ENCODE peak calls at places on chromosome 6, in six cellular contexts. One of them, this sample, is unnamed.

GRCh38 chr6:113774122-113774835 is 82.9 kb upstream of the MARCKS start:
- DNase-seq in transverse colon: no peak
- DNase-seq in breast epithelium: no peak
- DNase-seq in esophagus squamous epithelium: no peak
- DNase-seq in A549: peak
- DNase-seq in Peyer's patch: no peak
- DNase-seq in this sample: no peak

GRCh38 chr6:116217069-116217468 is 36.8 kb downstream of the TSPYL4 start:
- DNase-seq in A549: peak
- DNase-seq in transverse colon: no peak
- DNase-seq in breast epithelium: no peak
- DNase-seq in Peyer's patch: no peak
- DNase-seq in esophagus squamous epithelium: no peak
- DNase-seq in this sample: no peak

GRCh38 chr6:28393912-28394662 is 5.5 kb downstream of the ZSCAN12 start:
- DNase-seq in A549: no peak
- DNase-seq in transverse colon: no peak
- DNase-seq in Peyer's patch: no peak
- DNase-seq in esophagus squamous epithelium: no peak
- DNase-seq in breast epithelium: no peak
- DNase-seq in this sample: no peak

GRCh38 chr6:107075951-107076381 is 39.3 kb downstream of the BEND3 start:
- DNase-seq in esophagus squamous epithelium: no peak
- DNase-seq in breast epithelium: no peak
- DNase-seq in transverse colon: no peak
- DNase-seq in A549: peak
- DNase-seq in Peyer's patch: no peak
- DNase-seq in this sample: peak

GRCh38 chr6:149855040-149855654 is 9.0 kb downstream of the LRP11 start:
- DNase-seq in esophagus squamous epithelium: no peak
- DNase-seq in breast epithelium: no peak
- DNase-seq in transverse colon: no peak
- DNase-seq in A549: peak
- DNase-seq in Peyer's patch: no peak
- DNase-seq in this sample: no peak

GRCh38 chr6:16286151-16286522 is 47.8 kb downstream of the GMPR start:
- DNase-seq in esophagus squamous epithelium: no peak
- DNase-seq in Peyer's patch: no peak
- DNase-seq in A549: peak
- DNase-seq in breast epithelium: no peak
- DNase-seq in transverse colon: no peak
- DNase-seq in this sample: no peak

GRCh38 chr6:17432356-17432755 is 39.0 kb downstream of the CAP2 start:
- DNase-seq in Peyer's patch: no peak
- DNase-seq in A549: no peak
- DNase-seq in esophagus squamous epithelium: no peak
- DNase-seq in breast epithelium: no peak
- DNase-seq in transverse colon: no peak
- DNase-seq in this sample: no peak

GRCh38 chr6:110357696-110358535 is at the start of gene METTL24:
- DNase-seq in A549: no peak
- DNase-seq in esophagus squamous epithelium: no peak
- DNase-seq in breast epithelium: no peak
- DNase-seq in Peyer's patch: no peak
- DNase-seq in transverse colon: no peak
- DNase-seq in this sample: no peak

GRCh38 chr6:65398851-65399250 is 308.2 kb downstream of the EYS start:
- DNase-seq in breast epithelium: no peak
- DNase-seq in A549: no peak
- DNase-seq in transverse colon: no peak
- DNase-seq in Peyer's patch: no peak
- DNase-seq in esophagus squamous epithelium: no peak
- DNase-seq in this sample: no peak

GRCh38 chr6:41100871-41101287 is 28.1 kb downstream of the NFYA start:
- DNase-seq in transverse colon: no peak
- DNase-seq in Peyer's patch: no peak
- DNase-seq in A549: no peak
- DNase-seq in breast epithelium: no peak
- DNase-seq in esophagus squamous epithelium: no peak
- DNase-seq in this sample: no peak

GRCh38 chr6:9399916-9400315 is 964.6 kb upstream of the SLC35B3 start:
- DNase-seq in breast epithelium: no peak
- DNase-seq in A549: peak
- DNase-seq in transverse colon: no peak
- DNase-seq in Peyer's patch: no peak
- DNase-seq in esophagus squamous epithelium: no peak
- DNase-seq in this sample: no peak

GRCh38 chr6:72930733-72931132 is 294.6 kb downstream of the KHDC1L start:
- DNase-seq in esophagus squamous epithelium: no peak
- DNase-seq in A549: no peak
- DNase-seq in Peyer's patch: no peak
- DNase-seq in transverse colon: no peak
- DNase-seq in breast epithelium: no peak
- DNase-seq in this sample: no peak

GRCh38 chr6:109240370-109241084 is 141.7 kb downstream of the CD164 start:
- DNase-seq in transverse colon: no peak
- DNase-seq in Peyer's patch: no peak
- DNase-seq in A549: no peak
- DNase-seq in breast epithelium: no peak
- DNase-seq in esophagus squamous epithelium: no peak
- DNase-seq in this sample: no peak

GRCh38 chr6:109243863-109244825 is 138.1 kb downstream of the CD164 start:
- DNase-seq in esophagus squamous epithelium: no peak
- DNase-seq in transverse colon: no peak
- DNase-seq in A549: no peak
- DNase-seq in breast epithelium: no peak
- DNase-seq in Peyer's patch: no peak
- DNase-seq in this sample: no peak

GRCh38 chr6:109242029-109242428 is 140.2 kb downstream of the CD164 start:
- DNase-seq in Peyer's patch: no peak
- DNase-seq in esophagus squamous epithelium: no peak
- DNase-seq in transverse colon: no peak
- DNase-seq in breast epithelium: no peak
- DNase-seq in A549: no peak
- DNase-seq in this sample: no peak

GRCh38 chr6:109241199-109241598 is 141.1 kb downstream of the CD164 start:
- DNase-seq in transverse colon: no peak
- DNase-seq in A549: no peak
- DNase-seq in esophagus squamous epithelium: no peak
- DNase-seq in Peyer's patch: no peak
- DNase-seq in breast epithelium: no peak
- DNase-seq in this sample: no peak

GRCh38 chr6:109242923-109243322 is 139.3 kb downstream of the CD164 start:
- DNase-seq in esophagus squamous epithelium: no peak
- DNase-seq in transverse colon: no peak
- DNase-seq in breast epithelium: no peak
- DNase-seq in Peyer's patch: no peak
- DNase-seq in A549: no peak
- DNase-seq in this sample: no peak
- H3K27ac ChIP-seq in esophagus squamous epithelium: no peak
- H3K27ac ChIP-seq in transverse colon: no peak
- H3K27ac ChIP-seq in breast epithelium: no peak
- H3K27ac ChIP-seq in Peyer's patch: no peak
- H3K27ac ChIP-seq in A549: no peak
- H3K27ac ChIP-seq in this sample: no peak

DNA sequence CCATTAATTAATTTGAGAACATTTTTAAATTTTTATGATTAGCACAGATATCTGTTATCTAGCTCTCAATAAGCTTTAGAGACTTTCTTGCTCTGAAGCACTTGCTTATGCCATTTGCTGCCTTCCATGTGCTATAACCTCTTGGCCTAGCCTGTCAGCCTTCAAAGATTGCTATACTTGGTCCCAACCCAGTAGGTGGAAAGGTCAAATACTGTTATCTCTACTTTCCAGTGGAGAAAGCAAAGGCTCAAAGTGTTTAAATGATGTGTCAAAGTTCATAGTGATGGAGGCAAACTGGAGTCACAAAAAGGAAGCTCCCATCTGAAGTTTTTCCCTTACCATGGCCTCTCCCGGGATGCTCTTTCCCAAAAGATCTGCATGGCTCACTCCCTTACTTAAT is 125.1 kb downstream of the PKHD1 start:
- DNase-seq in transverse colon: no peak
- DNase-seq in Peyer's patch: no peak
- DNase-seq in A549: no peak
- DNase-seq in esophagus squamous epithelium: no peak
- DNase-seq in breast epithelium: no peak
- DNase-seq in this sample: no peak
- H3K4me3 ChIP-seq in transverse colon: no peak
- H3K4me3 ChIP-seq in Peyer's patch: no peak
- H3K4me3 ChIP-seq in A549: no peak
- H3K4me3 ChIP-seq in esophagus squamous epithelium: no peak
- H3K4me3 ChIP-seq in breast epithelium: no peak
- H3K4me3 ChIP-seq in this sample: no peak

DNA sequence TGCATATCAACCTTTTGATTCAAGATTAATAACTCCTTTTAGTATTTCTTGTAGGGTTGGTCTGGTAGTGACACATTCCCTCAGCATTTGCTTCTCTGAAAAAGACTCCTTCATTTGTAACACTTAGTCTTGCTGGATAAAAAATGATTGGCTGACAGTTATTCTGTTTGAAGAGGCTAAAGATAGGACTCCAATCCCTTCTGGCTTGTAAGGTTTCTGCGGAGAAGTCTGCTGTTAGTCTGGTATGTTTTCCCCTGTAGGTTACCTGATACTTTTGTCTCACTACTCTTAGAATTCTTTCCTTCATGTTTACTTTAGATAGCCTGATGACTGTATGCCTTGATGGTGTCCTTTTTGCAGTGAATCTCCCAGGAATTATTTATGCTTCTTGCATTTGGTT is 96.0 kb downstream of the CARMIL1 start:
- DNase-seq in A549: no peak
- DNase-seq in esophagus squamous epithelium: no peak
- DNase-seq in breast epithelium: no peak
- DNase-seq in Peyer's patch: no peak
- DNase-seq in transverse colon: no peak
- DNase-seq in this sample: no peak
- TF ChIP-seq POLR2A in A549: no peak
- TF ChIP-seq POLR2A in esophagus squamous epithelium: no peak
- TF ChIP-seq POLR2A in breast epithelium: no peak
- TF ChIP-seq POLR2A in Peyer's patch: no peak
- TF ChIP-seq POLR2A in transverse colon: no peak
- TF ChIP-seq POLR2A in this sample: no peak

DNA sequence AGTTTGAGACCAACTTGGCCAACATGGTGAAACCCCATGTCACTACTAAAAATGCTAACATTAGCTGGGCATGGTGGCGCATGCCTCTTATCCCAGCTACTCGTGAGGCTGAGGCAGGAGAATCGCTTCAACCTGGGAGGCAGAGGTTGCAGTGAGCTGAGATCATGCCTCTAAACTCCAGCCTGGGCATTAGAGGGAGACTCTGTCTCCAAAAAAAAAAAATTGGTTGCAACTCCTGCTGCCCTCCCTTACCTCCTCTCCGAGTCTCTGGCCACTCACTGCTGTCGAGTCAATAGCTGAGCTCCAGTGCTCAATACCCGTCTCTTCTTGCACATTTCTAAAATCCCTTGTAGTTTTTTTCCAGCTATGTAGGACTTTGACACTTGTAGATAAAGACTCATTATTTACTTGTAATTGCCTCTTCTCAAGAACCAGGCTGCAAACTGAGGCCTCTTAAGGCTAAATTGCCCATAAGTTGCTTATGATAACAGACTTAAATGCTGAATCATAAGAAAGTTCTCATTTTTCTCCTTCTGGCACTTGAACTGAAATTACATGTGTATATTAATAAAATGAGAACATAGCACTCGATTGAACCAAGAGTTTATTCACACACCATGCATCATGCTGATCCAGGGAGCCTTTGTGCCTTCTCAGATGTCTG is 13.8 kb downstream of the HECA start:
- DNase-seq in esophagus squamous epithelium: no peak
- DNase-seq in breast epithelium: no peak
- DNase-seq in transverse colon: no peak
- DNase-seq in A549: no peak
- DNase-seq in Peyer's patch: peak
- DNase-seq in this sample: no peak
- H3K27ac ChIP-seq in esophagus squamous epithelium: peak
- H3K27ac ChIP-seq in breast epithelium: no peak
- H3K27ac ChIP-seq in transverse colon: peak
- H3K27ac ChIP-seq in A549: no peak
- H3K27ac ChIP-seq in Peyer's patch: peak
- H3K27ac ChIP-seq in this sample: no peak

GRCh38 chr6:122872311-122872710 is 83.3 kb downstream of the SMPDL3A start:
- DNase-seq in esophagus squamous epithelium: no peak
- DNase-seq in Peyer's patch: no peak
- DNase-seq in transverse colon: no peak
- DNase-seq in A549: peak
- DNase-seq in breast epithelium: no peak
- DNase-seq in this sample: no peak

GRCh38 chr6:122869437-122870024 is 80.5 kb downstream of the SMPDL3A start:
- DNase-seq in transverse colon: peak
- DNase-seq in breast epithelium: no peak
- DNase-seq in esophagus squamous epithelium: no peak
- DNase-seq in Peyer's patch: no peak
- DNase-seq in A549: peak
- DNase-seq in this sample: no peak

GRCh38 chr6:122868137-122868536 is 79.1 kb downstream of the SMPDL3A start:
- DNase-seq in A549: no peak
- DNase-seq in Peyer's patch: no peak
- DNase-seq in esophagus squamous epithelium: no peak
- DNase-seq in transverse colon: no peak
- DNase-seq in breast epithelium: no peak
- DNase-seq in this sample: no peak

GRCh38 chr6:122871079-122871478 is 82.0 kb downstream of the SMPDL3A start:
- DNase-seq in esophagus squamous epithelium: no peak
- DNase-seq in transverse colon: no peak
- DNase-seq in A549: no peak
- DNase-seq in Peyer's patch: no peak
- DNase-seq in breast epithelium: no peak
- DNase-seq in this sample: no peak
- H3K4me3 ChIP-seq in esophagus squamous epithelium: no peak
- H3K4me3 ChIP-seq in transverse colon: no peak
- H3K4me3 ChIP-seq in A549: no peak
- H3K4me3 ChIP-seq in Peyer's patch: no peak
- H3K4me3 ChIP-seq in breast epithelium: no peak
- H3K4me3 ChIP-seq in this sample: no peak

GRCh38 chr6:80522556-80522955 is 416.1 kb downstream of the BCKDHB start:
- DNase-seq in esophagus squamous epithelium: no peak
- DNase-seq in breast epithelium: no peak
- DNase-seq in A549: no peak
- DNase-seq in Peyer's patch: no peak
- DNase-seq in transverse colon: no peak
- DNase-seq in this sample: no peak

GRCh38 chr6:80520195-80520594 is 413.7 kb downstream of the BCKDHB start:
- DNase-seq in Peyer's patch: no peak
- DNase-seq in transverse colon: no peak
- DNase-seq in A549: no peak
- DNase-seq in breast epithelium: no peak
- DNase-seq in esophagus squamous epithelium: no peak
- DNase-seq in this sample: no peak

GRCh38 chr6:80523029-80523428 is 416.6 kb downstream of the BCKDHB start:
- DNase-seq in Peyer's patch: no peak
- DNase-seq in esophagus squamous epithelium: no peak
- DNase-seq in A549: no peak
- DNase-seq in breast epithelium: no peak
- DNase-seq in transverse colon: no peak
- DNase-seq in this sample: no peak

DNA sequence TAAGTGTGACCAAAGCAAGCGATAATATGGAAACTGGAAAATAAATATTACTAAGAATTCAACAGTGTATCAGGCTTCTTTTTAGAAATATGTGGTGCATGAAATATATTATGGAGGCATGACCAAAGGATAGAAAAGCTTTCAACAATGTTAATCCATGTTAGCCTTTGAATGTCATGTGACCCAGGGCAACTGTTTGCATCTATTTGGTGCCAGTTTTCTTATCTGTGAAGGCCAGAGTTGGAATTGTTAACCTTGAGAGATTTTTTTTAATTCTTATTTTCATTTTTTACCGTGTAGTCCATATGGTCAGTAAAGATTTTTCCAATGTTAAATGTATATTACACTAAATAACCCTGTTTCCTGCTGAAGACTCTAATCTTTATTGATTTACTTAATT is 411.1 kb downstream of the BCKDHB start:
- DNase-seq in A549: no peak
- DNase-seq in Peyer's patch: no peak
- DNase-seq in transverse colon: no peak
- DNase-seq in esophagus squamous epithelium: no peak
- DNase-seq in breast epithelium: no peak
- DNase-seq in this sample: no peak
- TF ChIP-seq POLR2A in A549: no peak
- TF ChIP-seq POLR2A in Peyer's patch: no peak
- TF ChIP-seq POLR2A in transverse colon: no peak
- TF ChIP-seq POLR2A in esophagus squamous epithelium: no peak
- TF ChIP-seq POLR2A in breast epithelium: no peak
- TF ChIP-seq POLR2A in this sample: no peak

This sample was measured in sigmoid colon.